ENCODE peak calls at places on chromosomes 1 and 21, in four cellular contexts. One of them, this sample, is unnamed.

GRCh38 chr1:177274687-177275211 is 104.0 kb downstream of the BRINP2 start:
- DNase-seq in cardiac fibroblast: peak; percentile 93
- DNase-seq in fibroblast of mammary gland: peak; percentile 88
- DNase-seq in lower lobe of right lung: no peak
- DNase-seq in this sample: peak; percentile 36

GRCh38 chr1:161185282-161185682 is 8.0 kb upstream of the B4GALT3 start:
- DNase-seq in cardiac fibroblast: peak; percentile 91
- DNase-seq in fibroblast of mammary gland: peak; percentile 92
- DNase-seq in lower lobe of right lung: peak; percentile 74
- DNase-seq in this sample: no peak

GRCh38 chr1:17053071-17053684 is 654 bp downstream of the SDHB start:
- DNase-seq in cardiac fibroblast: no peak
- DNase-seq in fibroblast of mammary gland: no peak
- DNase-seq in lower lobe of right lung: no peak
- DNase-seq in this sample: no peak

GRCh38 chr1:3274972-3275371 is 179.5 kb upstream of the ARHGEF16 start:
- DNase-seq in cardiac fibroblast: no peak
- DNase-seq in fibroblast of mammary gland: no peak
- DNase-seq in lower lobe of right lung: no peak
- DNase-seq in this sample: no peak

GRCh38 chr1:100075773-100076172 is 57.0 kb downstream of the SASS6 start:
- DNase-seq in cardiac fibroblast: peak; percentile 21
- DNase-seq in fibroblast of mammary gland: peak; percentile 19
- DNase-seq in lower lobe of right lung: no peak
- DNase-seq in this sample: no peak

GRCh38 chr1:87642581-87643129 is 314.0 kb downstream of the LMO4 start:
- DNase-seq in cardiac fibroblast: peak; percentile 16
- DNase-seq in fibroblast of mammary gland: no peak
- DNase-seq in lower lobe of right lung: no peak
- DNase-seq in this sample: no peak

GRCh38 chr21:31530918-31531705 is 128.4 kb upstream of the SOD1 start:
- DNase-seq in cardiac fibroblast: no peak
- DNase-seq in fibroblast of mammary gland: no peak
- DNase-seq in lower lobe of right lung: no peak
- DNase-seq in this sample: no peak

GRCh38 chr21:43341349-43342163 is 85.4 kb downstream of the SIK1 start:
- DNase-seq in cardiac fibroblast: peak; percentile 42
- DNase-seq in fibroblast of mammary gland: peak; percentile 34
- DNase-seq in lower lobe of right lung: no peak
- DNase-seq in this sample: no peak

GRCh38 chr21:38669186-38669585 is 136.5 kb upstream of the ETS2 start:
- DNase-seq in cardiac fibroblast: peak; percentile 59
- DNase-seq in fibroblast of mammary gland: peak; percentile 36
- DNase-seq in lower lobe of right lung: no peak
- DNase-seq in this sample: no peak

GRCh38 chr1:223815020-223815853 is 30.5 kb downstream of the TP53BP2 start:
- DNase-seq in cardiac fibroblast: no peak
- DNase-seq in fibroblast of mammary gland: no peak
- DNase-seq in lower lobe of right lung: no peak
- DNase-seq in this sample: no peak

GRCh38 chr1:153533689-153534201 is 2.0 kb downstream of the S100A6 start:
- DNase-seq in cardiac fibroblast: peak; percentile 82
- DNase-seq in fibroblast of mammary gland: peak; percentile 96
- DNase-seq in lower lobe of right lung: no peak
- DNase-seq in this sample: no peak

GRCh38 chr1:21956720-21957552 is 19.8 kb upstream of the HSPG2 start:
- DNase-seq in cardiac fibroblast: peak; percentile 73
- DNase-seq in fibroblast of mammary gland: peak; percentile 45
- DNase-seq in lower lobe of right lung: peak; percentile 87
- DNase-seq in this sample: no peak

GRCh38 chr1:160419150-160419837 is 18.9 kb downstream of the VANGL2 start:
- DNase-seq in cardiac fibroblast: no peak
- DNase-seq in fibroblast of mammary gland: no peak
- DNase-seq in lower lobe of right lung: no peak
- DNase-seq in this sample: no peak

GRCh38 chr1:18874036-18874435 is 14.6 kb upstream of the TAS1R2 start:
- DNase-seq in cardiac fibroblast: no peak
- DNase-seq in fibroblast of mammary gland: no peak
- DNase-seq in lower lobe of right lung: no peak
- DNase-seq in this sample: no peak

GRCh38 chr1:161398900-161399256 is 31.2 kb upstream of the CFAP126 start:
- DNase-seq in cardiac fibroblast: no peak
- DNase-seq in fibroblast of mammary gland: no peak
- DNase-seq in lower lobe of right lung: no peak
- DNase-seq in this sample: no peak

GRCh38 chr1:202018476-202019234 is 8.3 kb downstream of the ELF3 start:
- DNase-seq in cardiac fibroblast: no peak
- DNase-seq in fibroblast of mammary gland: no peak
- DNase-seq in lower lobe of right lung: peak; percentile 89
- DNase-seq in this sample: no peak

GRCh38 chr21:30718239-30718909 is at the start of gene KRTAP21-3:
- DNase-seq in cardiac fibroblast: no peak
- DNase-seq in fibroblast of mammary gland: peak; percentile 43
- DNase-seq in lower lobe of right lung: no peak
- DNase-seq in this sample: no peak

GRCh38 chr1:245094092-245094491 is 60.7 kb upstream of the KIF26B start:
- DNase-seq in cardiac fibroblast: no peak
- DNase-seq in fibroblast of mammary gland: no peak
- DNase-seq in lower lobe of right lung: no peak
- DNase-seq in this sample: no peak

GRCh38 chr1:171898956-171899355 is 57.7 kb downstream of the DNM3 start:
- DNase-seq in cardiac fibroblast: peak; percentile 9
- DNase-seq in fibroblast of mammary gland: no peak
- DNase-seq in lower lobe of right lung: no peak
- DNase-seq in this sample: no peak

GRCh38 chr1:32703479-32704291 is 1.1 kb upstream of the SYNC start:
- DNase-seq in cardiac fibroblast: peak; percentile 96
- DNase-seq in fibroblast of mammary gland: peak; percentile 93
- DNase-seq in lower lobe of right lung: no peak
- DNase-seq in this sample: peak; percentile 96

GRCh38 chr1:168297019-168297418 is 16.3 kb downstream of the TBX19 start:
- DNase-seq in cardiac fibroblast: no peak
- DNase-seq in fibroblast of mammary gland: no peak
- DNase-seq in lower lobe of right lung: no peak
- DNase-seq in this sample: no peak

GRCh38 chr1:25641931-25642611 is 25.5 kb downstream of the MAN1C1 start:
- DNase-seq in cardiac fibroblast: peak; percentile 71
- DNase-seq in fibroblast of mammary gland: peak; percentile 79
- DNase-seq in lower lobe of right lung: no peak
- DNase-seq in this sample: peak; percentile 5

GRCh38 chr21:43667191-43667904 is 8.0 kb downstream of the RRP1B start:
- DNase-seq in cardiac fibroblast: peak; percentile 72
- DNase-seq in fibroblast of mammary gland: peak; percentile 93
- DNase-seq in lower lobe of right lung: no peak
- DNase-seq in this sample: no peak

GRCh38 chr1:6013491-6013890 is 21.3 kb upstream of the NPHP4 start:
- DNase-seq in cardiac fibroblast: no peak
- DNase-seq in fibroblast of mammary gland: no peak
- DNase-seq in lower lobe of right lung: peak; percentile 27
- DNase-seq in this sample: no peak

GRCh38 chr1:25502957-25503356 is 40.4 kb upstream of the LDLRAP1 start:
- DNase-seq in cardiac fibroblast: no peak
- DNase-seq in fibroblast of mammary gland: peak; percentile 12
- DNase-seq in lower lobe of right lung: no peak
- DNase-seq in this sample: no peak

GRCh38 chr1:93995837-93996526 is 86.8 kb upstream of the GCLM start:
- DNase-seq in cardiac fibroblast: peak; percentile 38
- DNase-seq in fibroblast of mammary gland: no peak
- DNase-seq in lower lobe of right lung: no peak
- DNase-seq in this sample: no peak

GRCh38 chr1:5370321-5370720 is 621.9 kb downstream of the NPHP4 start:
- DNase-seq in cardiac fibroblast: no peak
- DNase-seq in fibroblast of mammary gland: no peak
- DNase-seq in lower lobe of right lung: no peak
- DNase-seq in this sample: no peak

GRCh38 chr1:95003433-95003738 is 69.4 kb downstream of the ALG14 start:
- DNase-seq in cardiac fibroblast: no peak
- DNase-seq in fibroblast of mammary gland: peak; percentile 64
- DNase-seq in lower lobe of right lung: no peak
- DNase-seq in this sample: no peak

GRCh38 chr21:41875086-41875485 is 4.1 kb downstream of the PRDM15 start:
- DNase-seq in cardiac fibroblast: no peak
- DNase-seq in fibroblast of mammary gland: no peak
- DNase-seq in lower lobe of right lung: no peak
- DNase-seq in this sample: no peak

GRCh38 chr1:235063068-235063765 is 65.4 kb downstream of the TOMM20 start:
- DNase-seq in cardiac fibroblast: no peak
- DNase-seq in fibroblast of mammary gland: no peak
- DNase-seq in lower lobe of right lung: peak; percentile 33
- DNase-seq in this sample: no peak

GRCh38 chr1:51644533-51645197 is 27.8 kb downstream of the OSBPL9 start:
- DNase-seq in cardiac fibroblast: peak; percentile 86
- DNase-seq in fibroblast of mammary gland: peak; percentile 80
- DNase-seq in lower lobe of right lung: no peak
- DNase-seq in this sample: no peak

DNA sequence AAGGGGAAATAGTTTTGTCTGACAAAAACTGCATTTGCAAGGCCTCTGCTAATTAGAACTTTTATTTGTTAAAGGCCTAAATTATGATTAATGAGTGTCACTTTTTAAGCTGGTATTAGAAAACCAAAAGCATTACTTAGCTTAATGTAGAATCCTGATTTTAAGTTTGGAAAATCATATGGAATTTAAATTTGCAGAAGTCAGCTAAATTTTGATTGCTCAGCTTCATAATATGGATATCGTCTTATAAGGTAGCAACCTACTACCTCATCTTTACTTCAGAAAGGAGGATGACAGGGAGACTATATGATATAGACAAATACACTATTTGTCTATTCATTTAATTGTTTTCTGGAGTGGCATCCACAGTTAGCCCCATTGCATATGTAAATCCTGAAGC is 114.0 kb downstream of the USP25 start:
- DNase-seq in cardiac fibroblast: no peak
- DNase-seq in fibroblast of mammary gland: no peak
- DNase-seq in lower lobe of right lung: no peak
- DNase-seq in this sample: no peak
- TF ChIP-seq CTCF in cardiac fibroblast: no peak
- TF ChIP-seq CTCF in fibroblast of mammary gland: no peak
- TF ChIP-seq CTCF in lower lobe of right lung: no peak
- TF ChIP-seq CTCF in this sample: no peak

GRCh38 chr1:81811757-81812371 is 11.1 kb downstream of the ADGRL2 start:
- DNase-seq in cardiac fibroblast: peak; percentile 49
- DNase-seq in fibroblast of mammary gland: no peak
- DNase-seq in lower lobe of right lung: no peak
- DNase-seq in this sample: no peak

GRCh38 chr1:81808760-81809159 is 8.0 kb downstream of the ADGRL2 start:
- DNase-seq in cardiac fibroblast: no peak
- DNase-seq in fibroblast of mammary gland: no peak
- DNase-seq in lower lobe of right lung: no peak
- DNase-seq in this sample: no peak

GRCh38 chr1:81813691-81814090 is 13.0 kb downstream of the ADGRL2 start:
- DNase-seq in cardiac fibroblast: no peak
- DNase-seq in fibroblast of mammary gland: no peak
- DNase-seq in lower lobe of right lung: no peak
- DNase-seq in this sample: no peak

GRCh38 chr1:81809808-81810207 is 9.1 kb downstream of the ADGRL2 start:
- DNase-seq in cardiac fibroblast: no peak
- DNase-seq in fibroblast of mammary gland: no peak
- DNase-seq in lower lobe of right lung: no peak
- DNase-seq in this sample: no peak

DNA sequence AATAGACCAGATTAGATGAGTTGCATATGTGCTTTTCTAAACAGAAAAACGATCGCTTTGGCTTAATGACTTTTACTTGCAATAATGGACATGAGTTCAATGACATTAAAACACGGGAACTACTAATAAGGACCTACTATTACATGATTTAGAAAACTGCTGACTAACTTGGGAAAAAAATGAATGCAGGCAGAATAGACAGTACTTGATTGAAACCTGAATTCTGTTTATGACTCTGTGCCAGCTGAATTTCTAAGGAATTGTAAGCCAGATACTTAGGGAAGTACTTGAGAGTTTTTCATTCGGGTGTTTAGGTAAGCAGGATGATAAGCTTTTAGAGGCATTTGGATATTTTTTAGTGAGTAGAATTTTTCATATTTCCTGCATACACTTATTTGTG is 12.0 kb downstream of the ADGRL2 start:
- DNase-seq in cardiac fibroblast: peak; percentile 46
- DNase-seq in fibroblast of mammary gland: peak; percentile 31
- DNase-seq in lower lobe of right lung: no peak
- DNase-seq in this sample: no peak
- H3K4me3 ChIP-seq in cardiac fibroblast: no peak overlapping the region
- H3K4me3 ChIP-seq in fibroblast of mammary gland: no peak overlapping the region
- H3K4me3 ChIP-seq in lower lobe of right lung: no peak overlapping the region
- H3K4me3 ChIP-seq in this sample: no peak overlapping the region

GRCh38 chr1:225329041-225329440 is 98.8 kb downstream of the LBR start:
- DNase-seq in cardiac fibroblast: peak; percentile 22
- DNase-seq in fibroblast of mammary gland: peak; percentile 5
- DNase-seq in lower lobe of right lung: no peak
- DNase-seq in this sample: no peak
- TF ChIP-seq CTCF in cardiac fibroblast: no peak
- TF ChIP-seq CTCF in fibroblast of mammary gland: no peak
- TF ChIP-seq CTCF in lower lobe of right lung: no peak
- TF ChIP-seq CTCF in this sample: no peak

GRCh38 chr1:165443539-165444289 is 1.2 kb downstream of the RXRG start:
- DNase-seq in cardiac fibroblast: no peak
- DNase-seq in fibroblast of mammary gland: no peak
- DNase-seq in lower lobe of right lung: peak; percentile 48
- DNase-seq in this sample: no peak
- H3K4me3 ChIP-seq in cardiac fibroblast: no peak overlapping the region
- H3K4me3 ChIP-seq in fibroblast of mammary gland: no peak overlapping the region
- H3K4me3 ChIP-seq in lower lobe of right lung: peak overlapping the region; percentile 47
- H3K4me3 ChIP-seq in this sample: no peak overlapping the region

GRCh38 chr1:53837924-53838653 is at the start of gene NDC1:
- DNase-seq in cardiac fibroblast: peak; percentile 96
- DNase-seq in fibroblast of mammary gland: peak; percentile 96
- DNase-seq in lower lobe of right lung: peak; percentile 93
- DNase-seq in this sample: peak; percentile 59
- TF ChIP-seq CTCF in cardiac fibroblast: no peak
- TF ChIP-seq CTCF in fibroblast of mammary gland: no peak
- TF ChIP-seq CTCF in lower lobe of right lung: peak; percentile 22
- TF ChIP-seq CTCF in this sample: no peak

DNA sequence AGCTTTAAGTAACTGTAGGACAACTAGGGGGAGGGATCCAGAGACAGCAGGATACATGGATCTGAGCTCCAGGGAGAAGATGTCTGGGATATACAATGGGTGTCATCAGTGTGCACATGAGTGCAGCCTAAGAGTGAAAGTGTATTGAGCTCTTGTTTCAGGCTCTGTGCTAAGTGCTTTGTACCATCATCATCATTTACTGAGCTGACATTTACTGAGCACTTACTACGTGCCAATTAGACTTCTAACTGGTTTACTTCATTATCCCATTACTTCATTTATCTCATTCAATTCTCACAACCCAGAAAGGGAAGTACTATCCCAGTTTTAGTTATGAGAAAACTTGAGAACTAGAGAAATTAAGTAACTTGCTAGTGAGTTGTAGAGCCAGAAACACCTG is 4.5 kb upstream of the KDM4A start:
- DNase-seq in cardiac fibroblast: no peak
- DNase-seq in fibroblast of mammary gland: no peak
- DNase-seq in lower lobe of right lung: no peak
- DNase-seq in this sample: no peak
- H3K4me3 ChIP-seq in cardiac fibroblast: no peak overlapping the region
- H3K4me3 ChIP-seq in fibroblast of mammary gland: no peak overlapping the region
- H3K4me3 ChIP-seq in lower lobe of right lung: no peak overlapping the region
- H3K4me3 ChIP-seq in this sample: no peak overlapping the region